ENCODE peak calls at places on chromosome 10, in nine cellular contexts. W is HCT116, C is ovary, Y is fibroblast of lung, P is body of pancreas, I is cardiac muscle cell, X is left ventricle myocardium inferior, R is brain microvascular endothelial cell, V is breast epithelium. A is an unnamed sample.

GRCh38 chr10:25083546-25084111 is 67.2 kb downstream of the THNSL1 start:
- DNase-seq in X (no peak), I (no peak), Y (peak; percentile 24), P (no peak), C (no peak), R (no peak), W (no peak), V (no peak), A (no peak)

GRCh38 chr10:47412869-47413268 is 28.8 kb upstream of the ZNF488 start:
- DNase-seq in W (no peak), R (no peak), P (no peak), Y (no peak), V (no peak), X (no peak), C (no peak), I (no peak), A (no peak)

GRCh38 chr10:94963901-94964300 is 25.4 kb downstream of the CYP2C9 start:
- DNase-seq in X (no peak), Y (peak; percentile 21), W (peak; percentile 46), V (no peak), C (no peak), R (peak; percentile 26), I (peak; percentile 64), P (peak; percentile 15), A (no peak)

GRCh38 chr10:104127411-104127810 is 5.4 kb downstream of the SFR1 start:
- DNase-seq in W (no peak), Y (no peak), I (peak; percentile 13), C (no peak), X (no peak), R (no peak), P (peak; percentile 12), V (no peak), A (no peak)

GRCh38 chr10:102720337-102720736 is 5.9 kb downstream of the SFXN2 start:
- DNase-seq in W (no peak), C (no peak), Y (no peak), V (no peak), P (no peak), X (no peak), I (no peak), R (no peak), A (no peak)

GRCh38 chr10:98195132-98195531 is 60.7 kb downstream of the R3HCC1L start:
- DNase-seq in I (no peak), X (no peak), W (no peak), P (no peak), V (no peak), Y (no peak), C (no peak), R (no peak), A (no peak)

GRCh38 chr10:54026340-54026739 is 774.7 kb downstream of the PCDH15 start:
- DNase-seq in X (no peak), V (no peak), Y (no peak), C (no peak), P (no peak), R (no peak), I (no peak), W (no peak), A (no peak)

GRCh38 chr10:124001391-124002260 is 91.8 kb downstream of the CHST15 start:
- DNase-seq in X (no peak), R (no peak), P (no peak), Y (no peak), V (no peak), W (no peak), I (no peak), C (peak; percentile 24), A (no peak)

GRCh38 chr10:27620425-27621397 is 116.6 kb downstream of the RAB18 start:
- DNase-seq in X (peak; percentile 18), C (peak; percentile 44), W (no peak), I (no peak), R (peak; percentile 34), Y (peak; percentile 78), V (no peak), P (no peak), A (peak; percentile 15)

GRCh38 chr10:120573355-120573754 is 116.3 kb downstream of the PLPP4 start:
- DNase-seq in W (no peak), C (no peak), V (no peak), Y (no peak), X (no peak), P (no peak), I (no peak), R (no peak), A (no peak)

GRCh38 chr10:124245806-124246440 is 152.5 kb upstream of the CHST15 start:
- DNase-seq in I (no peak), X (no peak), W (no peak), V (no peak), R (no peak), C (no peak), P (no peak), Y (no peak), A (no peak)

GRCh38 chr10:78906734-78907385 is 161.9 kb upstream of the ZMIZ1 start:
- DNase-seq in V (no peak), R (no peak), X (no peak), Y (no peak), W (no peak), P (no peak), I (no peak), C (no peak), A (no peak)

GRCh38 chr10:78261291-78261690 is 227.6 kb downstream of the RPS24 start:
- DNase-seq in V (no peak), I (no peak), R (no peak), P (no peak), X (no peak), Y (no peak), C (no peak), W (no peak), A (no peak)

GRCh38 chr10:130805635-130806030 is 505.9 kb downstream of the TCERG1L start:
- DNase-seq in W (no peak), P (no peak), C (no peak), R (no peak), Y (no peak), V (no peak), I (no peak), X (no peak), A (no peak)

GRCh38 chr10:80444124-80444523 is 10.0 kb upstream of the TSPAN14 start:
- DNase-seq in P (no peak), V (no peak), I (no peak), R (no peak), C (no peak), W (no peak), X (no peak), Y (no peak), A (no peak)

GRCh38 chr10:86083206-86083605 is 283.4 kb downstream of the GRID1 start:
- DNase-seq in X (no peak), P (no peak), V (no peak), Y (no peak), R (no peak), W (no peak), I (no peak), C (no peak), A (no peak)

GRCh38 chr10:105770813-105771212 is 1129.7 kb downstream of the SORCS3 start:
- DNase-seq in V (no peak), Y (no peak), W (no peak), P (no peak), X (no peak), C (no peak), I (peak; percentile 57), R (no peak), A (no peak)

GRCh38 chr10:116888380-116889055 is 39.2 kb downstream of the ENO4 start:
- DNase-seq in W (peak; percentile 56), R (peak; percentile 80), V (peak; percentile 69), P (peak; percentile 71), X (peak; percentile 33), C (peak; percentile 51), I (no peak), Y (peak; percentile 90), A (peak; percentile 17)

GRCh38 chr10:113820507-113820906 is 33.4 kb downstream of the DCLRE1A start:
- DNase-seq in P (no peak), Y (no peak), X (no peak), C (no peak), R (no peak), V (no peak), I (peak; percentile 63), W (peak; percentile 8), A (no peak)

GRCh38 chr10:12606461-12606860 is 257.1 kb downstream of the CAMK1D start:
- DNase-seq in C (no peak), V (no peak), W (no peak), P (no peak), X (no peak), I (no peak), Y (no peak), R (no peak), A (no peak)

DNA sequence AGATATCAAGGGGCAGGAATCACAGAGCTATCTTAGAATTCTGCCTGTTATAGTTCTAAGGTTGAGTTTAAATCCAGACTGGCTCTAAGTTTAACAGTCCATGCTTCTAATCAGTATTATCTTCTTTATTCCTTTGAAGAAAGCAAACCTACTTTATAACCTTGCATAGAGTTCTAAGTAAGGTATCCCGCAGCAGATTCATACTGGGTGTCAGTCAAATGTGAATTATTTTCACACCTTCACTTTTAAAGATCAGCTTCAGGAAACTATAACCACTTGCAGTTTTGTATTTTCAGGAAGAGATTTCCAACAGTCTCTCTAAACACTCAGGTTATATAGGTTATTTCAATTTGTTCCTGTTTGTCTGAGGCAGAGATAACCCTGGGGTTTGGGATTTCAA is 21.2 kb downstream of the STAMBPL1 start:
- DNase-seq in C (no peak), R (no peak), Y (no peak), V (no peak), P (no peak), X (no peak), I (no peak), W (no peak), A (no peak)
- TF ChIP-seq CTCF in C (no peak), R (no peak), Y (no peak), V (no peak), P (no peak), X (no peak), I (no peak), W (no peak), A (no peak)

DNA sequence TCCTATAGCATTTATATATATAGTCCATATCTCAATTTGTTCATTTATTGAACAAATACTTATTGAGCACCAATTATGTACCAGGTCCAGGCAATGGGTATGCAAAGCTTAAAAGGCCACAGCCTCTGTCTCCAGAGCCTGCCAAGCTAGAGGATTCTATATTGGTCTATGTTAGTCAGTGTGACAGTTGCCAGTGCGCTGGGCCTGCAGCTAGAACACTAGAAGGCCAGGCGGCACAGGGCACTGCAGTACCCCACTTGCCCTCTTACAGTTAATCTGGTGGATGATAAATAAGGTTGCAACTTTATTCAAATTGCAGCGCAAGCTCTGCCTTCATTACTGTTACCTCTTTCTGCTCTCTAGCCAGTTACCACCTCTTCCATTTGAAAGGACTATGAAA is 68.8 kb downstream of the PPP1R3C start:
- DNase-seq in P (no peak), Y (no peak), W (no peak), V (no peak), X (no peak), C (no peak), R (no peak), I (no peak), A (no peak)
- H3K27ac ChIP-seq in P (no peak overlapping the region), Y (no peak overlapping the region), W (no peak overlapping the region), V (no peak overlapping the region), X (peak overlapping the region; percentile 48), C (no peak overlapping the region), R (no peak overlapping the region), I (peak overlapping the region; percentile 79), A (no peak overlapping the region)

GRCh38 chr10:45370202-45370955 is 3.6 kb upstream of the ALOX5 start:
- DNase-seq in X (no peak), W (no peak), C (no peak), Y (no peak), R (no peak), P (no peak), I (no peak), V (no peak), A (no peak)
- H3K27me3 ChIP-seq in X (peaks cover 38% of the 10 kb centered on the region), W (peaks cover 50% of the 10 kb centered on the region), C (no peaks in the 10 kb centered on the region), Y (peaks cover 27% of the 10 kb centered on the region), R (peaks cover 31% of the 10 kb centered on the region), P (no peaks in the 10 kb centered on the region), I (peaks cover 68% of the 10 kb centered on the region), V (peaks cover 6% of the 10 kb centered on the region), A (no peaks in the 10 kb centered on the region)

GRCh38 chr10:60820093-60820769 is 42.0 kb downstream of the CDK1 start:
- DNase-seq in X (no peak), C (no peak), W (no peak), V (no peak), I (peak; percentile 15), Y (peak; percentile 92), R (peak; percentile 25), P (no peak), A (no peak)
- TF ChIP-seq CTCF in X (peak; percentile 56), C (no peak), W (peak; percentile 39), V (no peak), I (peak; percentile 48), Y (peak; percentile 41), R (peak; percentile 73), P (no peak), A (no peak)